ENCODE peak calls at places on chromosomes 6 and 20, in four cellular contexts. P is hypothalamus; R is fibroblast of pulmonary artery; Z is activated T-helper 2 cell treated with anti-CD3 and anti-CD28 coated beads, Interferon-gamma antibody, Interleukin-2, Interleukin-4, amounts not matched to agents 10 μg/mL and 5 μg/mL and 100 μg/mL, durations not matched to agents 14 hours and 24 hours and 36 hours. B is an unnamed sample.

GRCh38 chr20:34891166-34892062 is 15.0 kb downstream of the ACSS2 start:
- DNase-seq in Z (no peak), R (peak), P (no peak), B (no peak)

GRCh38 chr20:32199006-32199405 is 8.5 kb downstream of the PLAGL2 start:
- DNase-seq in Z (no peak), R (no peak), P (no peak), B (no peak)

GRCh38 chr20:62219992-62220665 is at the start of gene HRH3:
- DNase-seq in R (peak), Z (peak), P (no peak), B (no peak)

GRCh38 chr6:4649728-4650127 is 126.5 kb upstream of the CDYL start:
- DNase-seq in R (peak), P (no peak), Z (no peak), B (no peak)

GRCh38 chr6:123662757-123663156 is 26.0 kb upstream of the TRDN start:
- DNase-seq in Z (no peak), P (no peak), R (no peak), B (no peak)

GRCh38 chr6:69933239-69933638 is 66.9 kb downstream of the COL19A1 start:
- DNase-seq in P (no peak), Z (no peak), R (peak), B (no peak)

GRCh38 chr20:31758991-31759390 is 19.9 kb downstream of the TPX2 start:
- DNase-seq in R (peak), Z (no peak), P (no peak), B (no peak)

GRCh38 chr20:17725094-17725835 is 25.5 kb downstream of the BANF2 start:
- DNase-seq in Z (no peak), P (no peak), R (no peak), B (no peak)

GRCh38 chr6:38688579-38689087 is 14.3 kb downstream of the GLO1 start:
- DNase-seq in Z (no peak), P (no peak), R (no peak), B (no peak)

GRCh38 chr6:7991992-7992815 is 72.0 kb downstream of the BLOC1S5 start:
- DNase-seq in Z (no peak), P (no peak), R (peak), B (no peak)

GRCh38 chr6:129717287-129717686 is 7.3 kb upstream of the ARHGAP18 start:
- DNase-seq in P (no peak), Z (no peak), R (peak), B (no peak)

GRCh38 chr6:142566628-142567396 is 265.0 kb downstream of the ADGRG6 start:
- DNase-seq in P (no peak), Z (peak), R (peak), B (no peak)

GRCh38 chr6:146865756-146866266 is 267.0 kb downstream of the ADGB start:
- DNase-seq in P (no peak), R (no peak), Z (no peak), B (no peak)

GRCh38 chr6:1104988-1105670 is 206.8 kb upstream of the FOXQ1 start:
- DNase-seq in Z (no peak), R (no peak), P (no peak), B (no peak)

GRCh38 chr6:51541847-51542246 is 545.6 kb downstream of the PKHD1 start:
- DNase-seq in Z (no peak), P (no peak), R (no peak), B (no peak)

GRCh38 chr20:40160151-40160550 is 528.9 kb downstream of the MAFB start:
- DNase-seq in Z (no peak), P (no peak), R (peak), B (peak)